ENCODE peak calls at places on chromosomes 4 and X, in eight cellular contexts. E is stimulated activated CD4-positive, alpha-beta T cell treated with anti-CD3 and anti-CD28 coated beads, Interleukin-12 subunit alpha, Interleukin-12 subunit beta, amount 100 ng/mL, for 4 hours; X is H7; Y is body of pancreas; O is endothelial cell; P is SW480; M is activated CD4-positive, alpha-beta T cell treated with anti-CD3 and anti-CD28 coated beads, Interleukin-2, amount 50 U/mL, for 1 hour; L is lower leg skin. N is an unnamed sample.

GRCh38 chrX:44428989-44429627 is 85.6 kb upstream of the EFHC2 start:
- DNase-seq in X (no peak), L (no peak), E (no peak), O (no peak), M (no peak), P (peak), Y (no peak), N (no peak)

GRCh38 chrX:58051346-58051745 is 141.1 kb upstream of the ZXDA start:
- DNase-seq in M (no peak), Y (no peak), X (no peak), L (no peak), P (no peak), O (no peak), E (no peak), N (no peak)

GRCh38 chrX:12984629-12985303 is 9.9 kb downstream of the TMSB4X start:
- DNase-seq in E (no peak), Y (peak), M (peak), X (no peak), O (no peak), P (peak), L (no peak), N (peak)

GRCh38 chr4:25900310-25900709 is 13.7 kb upstream of the SMIM20 start:
- DNase-seq in Y (no peak), O (no peak), P (no peak), X (no peak), E (no peak), M (no peak), L (no peak), N (no peak)

GRCh38 chrX:69027181-69028005 is 137.9 kb downstream of the PJA1 start:
- DNase-seq in P (peak), O (no peak), X (no peak), M (no peak), E (no peak), L (peak), Y (no peak), N (no peak)

GRCh38 chrX:39828971-39829370 is 268.8 kb downstream of the BCOR start:
- DNase-seq in E (no peak), P (no peak), M (no peak), O (no peak), X (no peak), Y (no peak), L (no peak), N (no peak)

GRCh38 chrX:155997436-155997835 is at the start of gene IL9R:
- DNase-seq in M (peak), Y (no peak), E (peak), P (peak), O (no peak), X (no peak), L (peak), N (no peak)

GRCh38 chrX:101550825-101551767 is 749 bp downstream of the ARMCX1 start:
- DNase-seq in M (no peak), O (peak), Y (peak), L (peak), E (no peak), X (peak), P (no peak), N (peak)

GRCh38 chr4:7815562-7815961 is 124.1 kb downstream of the AFAP1 start:
- DNase-seq in X (no peak), M (no peak), P (no peak), O (no peak), E (no peak), Y (no peak), L (no peak), N (no peak)

GRCh38 chrX:41167888-41168287 is 82.6 kb downstream of the USP9X start:
- DNase-seq in O (no peak), Y (no peak), P (no peak), M (no peak), L (no peak), X (no peak), E (no peak), N (no peak)